ENCODE peak calls at places on chromosomes 12 and 14, in seven cellular contexts. One of them, this sample, is unnamed.

GRCh38 chr14:78950654-78951053 is 780.5 kb downstream of the NRXN3 start:
- DNase-seq in ELF-1: no peak
- DNase-seq in NCI-H2081: no peak
- DNase-seq in central memory CD4-positive, alpha-beta T cell: no peak
- DNase-seq in T follicular helper cell: no peak
- DNase-seq in astrocyte of the spinal cord: peak
- DNase-seq in Daoy: no peak
- DNase-seq in this sample: no peak

GRCh38 chr14:68211886-68212285 is 392.3 kb downstream of the RAD51B start:
- DNase-seq in ELF-1: no peak
- DNase-seq in central memory CD4-positive, alpha-beta T cell: no peak
- DNase-seq in astrocyte of the spinal cord: no peak
- DNase-seq in NCI-H2081: no peak
- DNase-seq in Daoy: no peak
- DNase-seq in T follicular helper cell: no peak
- DNase-seq in this sample: no peak

GRCh38 chr12:102740157-102741032 is 176.6 kb downstream of the PAH start:
- DNase-seq in astrocyte of the spinal cord: peak
- DNase-seq in Daoy: no peak
- DNase-seq in T follicular helper cell: no peak
- DNase-seq in central memory CD4-positive, alpha-beta T cell: no peak
- DNase-seq in NCI-H2081: peak
- DNase-seq in ELF-1: no peak
- DNase-seq in this sample: peak

GRCh38 chr14:34931206-34931605 is 51.6 kb upstream of the SRP54 start:
- DNase-seq in T follicular helper cell: peak
- DNase-seq in NCI-H2081: no peak
- DNase-seq in ELF-1: no peak
- DNase-seq in astrocyte of the spinal cord: no peak
- DNase-seq in central memory CD4-positive, alpha-beta T cell: peak
- DNase-seq in Daoy: no peak
- DNase-seq in this sample: peak

GRCh38 chr14:44379292-44379977 is 127.6 kb downstream of the FSCB start:
- DNase-seq in T follicular helper cell: no peak
- DNase-seq in central memory CD4-positive, alpha-beta T cell: no peak
- DNase-seq in Daoy: peak
- DNase-seq in ELF-1: peak
- DNase-seq in NCI-H2081: no peak
- DNase-seq in astrocyte of the spinal cord: no peak
- DNase-seq in this sample: no peak

GRCh38 chr12:50888666-50889065 is 45.9 kb downstream of the TMPRSS12 start:
- DNase-seq in NCI-H2081: no peak
- DNase-seq in Daoy: no peak
- DNase-seq in T follicular helper cell: no peak
- DNase-seq in ELF-1: no peak
- DNase-seq in astrocyte of the spinal cord: no peak
- DNase-seq in central memory CD4-positive, alpha-beta T cell: no peak
- DNase-seq in this sample: no peak

GRCh38 chr14:36834293-36834692 is 172.6 kb downstream of the PAX9 start:
- DNase-seq in T follicular helper cell: no peak
- DNase-seq in ELF-1: no peak
- DNase-seq in NCI-H2081: no peak
- DNase-seq in astrocyte of the spinal cord: no peak
- DNase-seq in central memory CD4-positive, alpha-beta T cell: no peak
- DNase-seq in Daoy: no peak
- DNase-seq in this sample: no peak

GRCh38 chr14:95645016-95645996 is 40.9 kb upstream of the TCL1B start:
- DNase-seq in Daoy: peak
- DNase-seq in ELF-1: no peak
- DNase-seq in astrocyte of the spinal cord: no peak
- DNase-seq in T follicular helper cell: no peak
- DNase-seq in central memory CD4-positive, alpha-beta T cell: no peak
- DNase-seq in NCI-H2081: no peak
- DNase-seq in this sample: no peak

GRCh38 chr12:47376937-47377336 is 297.2 kb upstream of the AMIGO2 start:
- DNase-seq in astrocyte of the spinal cord: no peak
- DNase-seq in ELF-1: no peak
- DNase-seq in NCI-H2081: no peak
- DNase-seq in T follicular helper cell: no peak
- DNase-seq in Daoy: no peak
- DNase-seq in central memory CD4-positive, alpha-beta T cell: no peak
- DNase-seq in this sample: no peak

GRCh38 chr12:9811651-9812050 is 15.6 kb upstream of the KLRF1 start:
- DNase-seq in T follicular helper cell: no peak
- DNase-seq in astrocyte of the spinal cord: no peak
- DNase-seq in NCI-H2081: no peak
- DNase-seq in central memory CD4-positive, alpha-beta T cell: no peak
- DNase-seq in Daoy: no peak
- DNase-seq in ELF-1: no peak
- DNase-seq in this sample: no peak

GRCh38 chr12:76706761-76707160 is 57.2 kb upstream of the ZDHHC17 start:
- DNase-seq in central memory CD4-positive, alpha-beta T cell: no peak
- DNase-seq in Daoy: no peak
- DNase-seq in NCI-H2081: no peak
- DNase-seq in astrocyte of the spinal cord: no peak
- DNase-seq in ELF-1: no peak
- DNase-seq in T follicular helper cell: no peak
- DNase-seq in this sample: no peak

GRCh38 chr12:46450279-46450748 is 77.7 kb upstream of the SLC38A2 start:
- DNase-seq in T follicular helper cell: no peak
- DNase-seq in ELF-1: no peak
- DNase-seq in central memory CD4-positive, alpha-beta T cell: no peak
- DNase-seq in astrocyte of the spinal cord: no peak
- DNase-seq in Daoy: peak
- DNase-seq in NCI-H2081: no peak
- DNase-seq in this sample: no peak

GRCh38 chr14:105075364-105076295 is 10.4 kb upstream of the GPR132 start:
- DNase-seq in ELF-1: peak
- DNase-seq in T follicular helper cell: no peak
- DNase-seq in central memory CD4-positive, alpha-beta T cell: no peak
- DNase-seq in NCI-H2081: no peak
- DNase-seq in Daoy: peak
- DNase-seq in astrocyte of the spinal cord: no peak
- DNase-seq in this sample: no peak

GRCh38 chr14:35346738-35347322 is 54.6 kb downstream of the PSMA6 start:
- DNase-seq in astrocyte of the spinal cord: no peak
- DNase-seq in Daoy: no peak
- DNase-seq in central memory CD4-positive, alpha-beta T cell: no peak
- DNase-seq in ELF-1: no peak
- DNase-seq in T follicular helper cell: no peak
- DNase-seq in NCI-H2081: no peak
- DNase-seq in this sample: no peak

GRCh38 chr12:76489737-76490136 is 69.8 kb downstream of the OSBPL8 start:
- DNase-seq in NCI-H2081: no peak
- DNase-seq in ELF-1: no peak
- DNase-seq in T follicular helper cell: no peak
- DNase-seq in central memory CD4-positive, alpha-beta T cell: no peak
- DNase-seq in Daoy: no peak
- DNase-seq in astrocyte of the spinal cord: peak
- DNase-seq in this sample: no peak

GRCh38 chr14:105436891-105437722 is 17.5 kb downstream of the MTA1 start:
- DNase-seq in central memory CD4-positive, alpha-beta T cell: no peak
- DNase-seq in astrocyte of the spinal cord: no peak
- DNase-seq in NCI-H2081: peak
- DNase-seq in Daoy: no peak
- DNase-seq in T follicular helper cell: no peak
- DNase-seq in ELF-1: no peak
- DNase-seq in this sample: no peak

GRCh38 chr12:65534105-65534841 is 255.8 kb downstream of the MSRB3 start:
- DNase-seq in astrocyte of the spinal cord: no peak
- DNase-seq in Daoy: peak
- DNase-seq in ELF-1: peak
- DNase-seq in T follicular helper cell: no peak
- DNase-seq in NCI-H2081: no peak
- DNase-seq in central memory CD4-positive, alpha-beta T cell: no peak
- DNase-seq in this sample: no peak

GRCh38 chr12:54038760-54039414 is 6.0 kb downstream of the HOXC5 start:
- DNase-seq in Daoy: peak
- DNase-seq in NCI-H2081: no peak
- DNase-seq in astrocyte of the spinal cord: no peak
- DNase-seq in central memory CD4-positive, alpha-beta T cell: no peak
- DNase-seq in T follicular helper cell: no peak
- DNase-seq in ELF-1: no peak
- DNase-seq in this sample: no peak

GRCh38 chr14:95156153-95156764 is 1.1 kb downstream of the DICER1 start:
- DNase-seq in Daoy: peak
- DNase-seq in NCI-H2081: no peak
- DNase-seq in central memory CD4-positive, alpha-beta T cell: no peak
- DNase-seq in T follicular helper cell: no peak
- DNase-seq in astrocyte of the spinal cord: peak
- DNase-seq in ELF-1: peak
- DNase-seq in this sample: peak

This sample was measured in T-helper 1 cell.